ENCODE peak calls at places on chromosomes 6 and 20, in eight cellular contexts. O is activated CD4-positive, alpha-beta T cell treated with anti-CD3 and anti-CD28 coated beads, Interleukin-2, amount 50 U/mL, for 1 hour; S is NCI-H1417; K is astrocyte; N is NCI-H2081; A is M059J; L is A172; Y is heart left ventricle. E is an unnamed sample.

GRCh38 chr6:2843138-2843740 is 1.6 kb upstream of the SERPINB1 start:
- DNase-seq in O (no peak), S (no peak), K (peak), N (no peak), A (peak), L (no peak), Y (no peak), E (no peak)

GRCh38 chr6:33147807-33148666 is 44.2 kb downstream of the COL11A2 start:
- DNase-seq in O (no peak), S (peak), K (peak), N (peak), A (peak), L (peak), Y (no peak), E (peak)

GRCh38 chr6:7742214-7742613 is 16.3 kb downstream of the BMP6 start:
- DNase-seq in O (no peak), S (peak), K (no peak), N (peak), A (no peak), L (no peak), Y (no peak), E (no peak)

GRCh38 chr6:49662877-49663231 is 26.2 kb upstream of the RHAG start:
- DNase-seq in O (no peak), S (no peak), K (no peak), N (no peak), A (no peak), L (no peak), Y (no peak), E (no peak)

GRCh38 chr20:44402391-44403193 is 47.1 kb downstream of the HNF4A start:
- DNase-seq in O (no peak), S (no peak), K (no peak), N (no peak), A (peak), L (peak), Y (peak), E (no peak)

GRCh38 chr6:21381336-21381963 is 212.1 kb upstream of the SOX4 start:
- DNase-seq in O (no peak), S (peak), K (no peak), N (no peak), A (peak), L (no peak), Y (no peak), E (no peak)

GRCh38 chr6:90179190-90180169 is 117.2 kb downstream of the BACH2 start:
- DNase-seq in O (peak), S (no peak), K (no peak), N (no peak), A (no peak), L (peak), Y (no peak), E (no peak)

GRCh38 chr6:83365931-83366330 is 64.9 kb downstream of the ME1 start:
- DNase-seq in O (no peak), S (no peak), K (peak), N (no peak), A (peak), L (no peak), Y (no peak), E (no peak)

GRCh38 chr20:59785118-59785959 is 148.1 kb downstream of the SYCP2 start:
- DNase-seq in O (no peak), S (no peak), K (no peak), N (no peak), A (no peak), L (no peak), Y (no peak), E (no peak)

GRCh38 chr20:59608396-59608795 is 4.1 kb downstream of the PHACTR3 start:
- DNase-seq in O (no peak), S (no peak), K (no peak), N (no peak), A (no peak), L (no peak), Y (no peak), E (no peak)

GRCh38 chr6:81636930-81637568 is 115.4 kb downstream of the TENT5A start:
- DNase-seq in O (no peak), S (no peak), K (peak), N (no peak), A (peak), L (no peak), Y (no peak), E (no peak)

GRCh38 chr6:3269412-3269975 is 10.7 kb downstream of the PSMG4 start:
- DNase-seq in O (peak), S (no peak), K (no peak), N (no peak), A (no peak), L (no peak), Y (no peak), E (no peak)

GRCh38 chr6:44657201-44657824 is 269.8 kb downstream of the CDC5L start:
- DNase-seq in O (no peak), S (no peak), K (no peak), N (no peak), A (no peak), L (no peak), Y (no peak), E (no peak)

GRCh38 chr6:45105170-45105820 is 222.8 kb upstream of the RUNX2 start:
- DNase-seq in O (no peak), S (no peak), K (peak), N (no peak), A (peak), L (no peak), Y (no peak), E (peak)

E was measured in HCEC 1CT.